ENCODE peak calls at places on chromosomes 16 and 17, in seven cellular contexts. Z is WTC11, T is HCT116, K is endothelial cell of umbilical vein, D is NB4, M is A549, Q is GM12878. H is an unnamed sample.

GRCh38 chr17:39608601-39609000 is 881 bp upstream of the NEUROD2 start:
- DNase-seq in Z (no peak), M (peak; percentile 46), T (no peak), K (no peak), D (no peak), Q (no peak), H (no peak)

GRCh38 chr16:1979271-1980025 is 1.8 kb downstream of the NOXO1 start:
- DNase-seq in T (no peak), Q (no peak), D (peak; percentile 32), Z (peak; percentile 74), M (no peak), K (no peak), H (no peak)

GRCh38 chr17:65071861-65072260 is 15.3 kb upstream of the GNA13 start:
- DNase-seq in D (no peak), Z (no peak), M (peak; percentile 73), K (no peak), T (no peak), Q (no peak), H (no peak)

GRCh38 chr17:70604854-70605253 is 435.5 kb downstream of the KCNJ2 start:
- DNase-seq in D (no peak), Q (no peak), K (no peak), Z (no peak), M (peak; percentile 11), T (peak; percentile 23), H (no peak)

GRCh38 chr16:31061813-31062440 is 12.1 kb downstream of the ZNF668 start:
- DNase-seq in D (no peak), K (no peak), T (no peak), M (no peak), Q (no peak), Z (no peak), H (no peak)

GRCh38 chr17:72605543-72605942 is 484.7 kb downstream of the SOX9 start:
- DNase-seq in T (no peak), Z (no peak), D (no peak), K (no peak), Q (no peak), M (no peak), H (no peak)

GRCh38 chr16:65786916-65787315 is 579.6 kb upstream of the CDH5 start:
- DNase-seq in K (no peak), D (no peak), T (no peak), Z (no peak), Q (no peak), M (no peak), H (no peak)

GRCh38 chr16:68284847-68285246 is 20.5 kb downstream of the SLC7A6 start:
- DNase-seq in Q (peak; percentile 66), D (peak; percentile 75), Z (no peak), M (no peak), T (no peak), K (peak; percentile 31), H (no peak)

GRCh38 chr16:19701091-19701490 is 16.9 kb downstream of the KNOP1 start:
- DNase-seq in D (no peak), Q (no peak), Z (no peak), K (no peak), T (no peak), M (no peak), H (no peak)

GRCh38 chr17:2880050-2880449 is 83.8 kb downstream of the RAP1GAP2 start:
- DNase-seq in Q (no peak), D (no peak), K (no peak), M (no peak), Z (no peak), T (no peak), H (no peak)

GRCh38 chr16:80883159-80883642 is 78.8 kb upstream of the CDYL2 start:
- DNase-seq in K (no peak), D (no peak), T (no peak), M (no peak), Q (no peak), Z (no peak), H (no peak)

GRCh38 chr17:39196820-39197331 is 593 bp downstream of the CACNB1 start:
- DNase-seq in T (no peak), Z (peak; percentile 32), Q (no peak), M (peak; percentile 62), D (no peak), K (no peak), H (peak; percentile 89)

GRCh38 chr17:63116228-63116627 is 150.2 kb downstream of the TANC2 start:
- DNase-seq in Z (no peak), K (no peak), M (peak; percentile 40), Q (no peak), T (no peak), D (no peak), H (peak; percentile 56)

DNA sequence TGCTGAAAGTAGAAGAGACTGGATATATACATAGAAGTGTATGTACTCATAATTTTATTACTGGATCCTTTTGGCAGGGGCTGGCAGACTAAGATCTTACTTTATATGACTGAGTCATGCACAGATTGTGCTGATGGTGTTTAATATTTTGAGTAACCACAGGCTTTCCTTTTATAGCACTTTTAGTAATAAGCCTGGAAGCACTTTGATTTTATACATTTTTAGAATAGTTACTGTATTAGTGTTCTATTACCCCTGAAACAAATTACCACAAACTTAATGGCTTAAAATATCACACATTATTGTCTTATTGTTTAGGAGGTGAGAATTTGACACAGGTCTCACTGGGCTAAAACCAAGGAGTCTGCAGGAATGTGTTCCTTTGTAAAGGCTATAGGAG is 113.4 kb upstream of the CDH8 start:
- DNase-seq in M (no peak), T (no peak), Q (no peak), D (no peak), Z (no peak), K (no peak), H (no peak)
- TF ChIP-seq MAX in M (no peak), T (no peak), Q (no peak), D (no peak), Z (no peak), K (no peak), H (no peak)

GRCh38 chr17:41782142-41782541 is 4.4 kb downstream of the JUP start:
- DNase-seq in D (no peak), Z (no peak), M (no peak), T (no peak), K (no peak), Q (no peak), H (no peak)

GRCh38 chr17:41785091-41785875 is 1.2 kb downstream of the JUP start:
- DNase-seq in Q (no peak), Z (peak; percentile 87), D (peak; percentile 93), K (peak; percentile 83), T (no peak), M (peak; percentile 78), H (peak; percentile 31)

GRCh38 chr17:41779954-41780353 is 6.6 kb downstream of the JUP start:
- DNase-seq in Q (no peak), Z (no peak), K (no peak), T (no peak), M (no peak), D (no peak), H (no peak)

GRCh38 chr17:41784207-41784744 is 2.2 kb downstream of the JUP start:
- DNase-seq in K (peak; percentile 54), T (peak; percentile 69), M (peak; percentile 92), Z (peak; percentile 67), D (peak; percentile 97), Q (no peak), H (peak; percentile 50)

DNA sequence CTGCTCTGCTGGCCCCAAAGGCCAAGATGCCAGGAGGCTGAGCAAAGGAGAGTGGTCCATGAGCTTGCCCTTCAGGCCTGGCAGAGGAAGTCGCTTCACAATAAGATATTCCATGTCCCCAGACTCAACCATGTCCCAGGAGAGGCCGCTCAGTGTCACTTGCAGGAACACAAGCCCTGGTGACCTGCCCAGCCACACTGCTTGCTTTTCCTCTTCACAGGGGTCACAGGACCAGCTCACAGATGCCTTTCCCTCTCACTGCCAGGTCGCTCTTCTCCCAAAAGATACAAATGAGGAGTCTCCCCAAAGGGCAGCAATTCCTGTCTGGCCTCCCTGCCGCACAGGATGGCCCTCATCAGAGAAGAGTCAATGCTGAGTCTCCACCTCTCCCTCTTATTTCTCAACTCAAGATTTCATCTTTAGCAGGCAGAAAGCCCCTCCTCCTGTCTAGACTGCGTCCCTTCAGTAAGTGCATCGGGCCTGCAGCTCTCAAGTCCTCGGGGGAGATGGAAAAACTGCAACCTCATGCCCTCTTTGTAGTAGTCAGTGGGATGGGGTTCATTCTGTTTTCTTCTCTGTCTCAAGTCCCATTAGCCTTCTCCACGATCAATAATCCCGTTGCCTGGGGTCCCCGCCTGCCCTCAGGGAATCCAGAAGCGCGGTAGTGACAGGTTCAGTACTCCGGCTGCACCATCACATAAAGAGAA is 5.0 kb downstream of the JUP start:
- DNase-seq in T (no peak), Q (no peak), K (no peak), D (peak; percentile 44), M (peak; percentile 63), Z (no peak), H (no peak)
- TF ChIP-seq MAX in T (no peak), Q (no peak), K (no peak), D (no peak), M (no peak), Z (no peak), H (no peak)

GRCh38 chr17:37177234-37177633 is 198.6 kb upstream of the C17orf78 start:
- DNase-seq in D (no peak), K (no peak), M (no peak), Z (no peak), T (no peak), Q (no peak), H (no peak)
- TF ChIP-seq MAX in D (no peak), K (no peak), M (no peak), Z (no peak), T (no peak), Q (no peak), H (no peak)

GRCh38 chr17:79749156-79749815 is 18.5 kb downstream of the ENPP7 start:
- DNase-seq in M (peak; percentile 30), Z (no peak), D (no peak), Q (no peak), T (no peak), K (no peak), H (no peak)
- TF ChIP-seq MAX in M (no peak), Z (no peak), D (no peak), Q (no peak), T (no peak), K (no peak), H (no peak)